ENCODE peak calls at places on chromosome 11, in seven cellular contexts. S is globus pallidus; J is naive thymus-derived CD4-positive, alpha-beta T cell; I is osteocyte; L is substantia nigra; W is stimulated activated CD4-positive, alpha-beta T cell treated with anti-CD3 and anti-CD28 coated beads, Interleukin-12 subunit alpha, Interleukin-12 subunit beta, amount 100 ng/mL, for 4 hours; R is activated T-cell treated with anti-CD3 and anti-CD28 coated beads for 48 hours. G is an unnamed sample.

GRCh38 chr11:69888671-69889076 is 69.5 kb upstream of the FGF3 start:
- DNase-seq in J (peak; percentile 66), I (no peak), S (peak; percentile 18), L (no peak), R (peak; percentile 40), W (peak; percentile 64), G (peak; percentile 48)

GRCh38 chr11:2517386-2518064 is 72.7 kb downstream of the KCNQ1 start:
- DNase-seq in S (no peak), W (no peak), J (peak; percentile 13), L (no peak), R (no peak), I (peak; percentile 74), G (no peak)

GRCh38 chr11:1919428-1920127 is at the start of gene TNNT3:
- DNase-seq in S (no peak), L (no peak), J (no peak), W (no peak), I (no peak), R (no peak), G (no peak)

GRCh38 chr11:17798716-17799115 is 64.1 kb downstream of the KCNC1 start:
- DNase-seq in I (no peak), S (no peak), R (no peak), W (no peak), J (no peak), L (no peak), G (no peak)

GRCh38 chr11:66595245-66595904 is 2.4 kb downstream of the CCS start:
- DNase-seq in S (no peak), W (no peak), L (no peak), I (no peak), R (no peak), J (no peak), G (no peak)

GRCh38 chr11:123457187-123457770 is 27.2 kb downstream of the GRAMD1B start:
- DNase-seq in I (no peak), W (no peak), J (no peak), L (no peak), S (peak; percentile 59), R (no peak), G (no peak)

GRCh38 chr11:67583319-67584204 is at the start of gene GSTP1:
- DNase-seq in L (peak; percentile 69), I (peak; percentile 97), R (peak; percentile 84), J (peak; percentile 86), S (peak; percentile 90), W (peak; percentile 84), G (peak; percentile 84)

GRCh38 chr11:119361961-119362725 is 15.6 kb upstream of the MFRP start:
- DNase-seq in W (no peak), R (no peak), L (no peak), I (no peak), J (no peak), S (no peak), G (no peak)

GRCh38 chr11:97833412-97833811 is 1187.3 kb upstream of the CNTN5 start:
- DNase-seq in S (no peak), W (no peak), R (no peak), J (no peak), I (no peak), L (no peak), G (no peak)

GRCh38 chr11:62747475-62748160 is 6.3 kb downstream of the ZBTB3 start:
- DNase-seq in S (peak; percentile 66), R (no peak), I (no peak), L (no peak), J (no peak), W (no peak), G (no peak)

GRCh38 chr11:1224109-1224485 is 1.2 kb downstream of the MUC5B start:
- DNase-seq in I (peak; percentile 80), S (no peak), R (no peak), J (no peak), W (no peak), L (no peak), G (no peak)

GRCh38 chr11:8338138-8338537 is 74.5 kb upstream of the LMO1 start:
- DNase-seq in J (peak; percentile 45), L (no peak), S (no peak), R (peak; percentile 17), W (peak; percentile 10), I (no peak), G (no peak)

GRCh38 chr11:88353835-88354496 is 16.4 kb upstream of the CTSC start:
- DNase-seq in S (no peak), L (no peak), R (no peak), J (no peak), I (no peak), W (no peak), G (no peak)

GRCh38 chr11:124882339-124883071 is 15.2 kb downstream of the ROBO4 start:
- DNase-seq in R (no peak), I (no peak), L (no peak), J (no peak), S (no peak), W (no peak), G (no peak)

GRCh38 chr11:47408598-47409439 is 429 bp downstream of the SLC39A13 start:
- DNase-seq in I (peak; percentile 89), S (no peak), L (no peak), J (no peak), W (no peak), R (no peak), G (peak; percentile 82)

GRCh38 chr11:120306519-120307242 is 18.4 kb upstream of the TLCD5 start:
- DNase-seq in W (no peak), J (no peak), R (no peak), S (no peak), L (no peak), I (no peak), G (peak; percentile 89)

GRCh38 chr11:3920148-3920852 is 64.8 kb downstream of the STIM1 start:
- DNase-seq in J (peak; percentile 62), I (no peak), W (peak; percentile 56), S (no peak), L (no peak), R (peak; percentile 61), G (peak; percentile 86)

GRCh38 chr11:35338928-35339327 is 80.4 kb downstream of the SLC1A2 start:
- DNase-seq in I (no peak), R (no peak), S (no peak), W (no peak), J (no peak), L (no peak), G (no peak)

GRCh38 chr11:92697461-92698314 is 271.8 kb upstream of the MTNR1B start:
- DNase-seq in W (no peak), L (no peak), R (no peak), I (no peak), J (no peak), S (no peak), G (no peak)

GRCh38 chr11:70205766-70206165 is 2.7 kb downstream of the FADD start:
- DNase-seq in L (no peak), W (no peak), J (no peak), R (no peak), S (no peak), I (no peak), G (no peak)

GRCh38 chr11:27084407-27084985 is 43.9 kb downstream of the BBOX1 start:
- DNase-seq in S (no peak), J (no peak), L (no peak), I (no peak), R (no peak), W (no peak), G (peak; percentile 61)

GRCh38 chr11:103228807-103229206 is 119.6 kb downstream of the DYNC2H1 start:
- DNase-seq in S (no peak), W (no peak), J (no peak), R (no peak), L (no peak), I (no peak), G (no peak)

GRCh38 chr11:115364892-115365291 is 139.3 kb downstream of the CADM1 start:
- DNase-seq in J (no peak), W (no peak), L (no peak), R (no peak), I (no peak), S (no peak), G (no peak)

GRCh38 chr11:16890442-16890841 is 123.8 kb downstream of the PLEKHA7 start:
- DNase-seq in W (no peak), L (no peak), R (no peak), S (no peak), I (no peak), J (no peak), G (no peak)

GRCh38 chr11:58622344-58622743 is at the start of gene CNTF:
- DNase-seq in W (no peak), L (no peak), I (no peak), R (no peak), J (no peak), S (no peak), G (peak; percentile 36)

GRCh38 chr11:28697920-28698827 is 590.0 kb downstream of the METTL15 start:
- DNase-seq in I (peak; percentile 84), L (no peak), R (peak; percentile 6), W (no peak), S (peak; percentile 11), J (peak; percentile 28), G (peak; percentile 20)

GRCh38 chr11:13094930-13095687 is 86.0 kb downstream of the RASSF10 start:
- DNase-seq in W (no peak), L (no peak), J (no peak), I (no peak), R (no peak), S (no peak), G (no peak)

GRCh38 chr11:118061401-118062125 is 15.3 kb upstream of the TMPRSS4 start:
- DNase-seq in W (no peak), J (no peak), I (no peak), R (no peak), L (no peak), S (no peak), G (no peak)

GRCh38 chr11:46330887-46331652 is 16.2 kb upstream of the DGKZ start:
- DNase-seq in I (no peak), L (no peak), S (no peak), R (no peak), W (no peak), J (no peak), G (no peak)

GRCh38 chr11:36098046-36098445 is 154.2 kb downstream of the LDLRAD3 start:
- DNase-seq in I (no peak), S (no peak), L (no peak), W (no peak), J (no peak), R (no peak), G (no peak)

GRCh38 chr11:69384548-69385465 is 90.9 kb downstream of the MYEOV start:
- DNase-seq in I (peak; percentile 62), W (no peak), R (no peak), J (no peak), L (no peak), S (no peak), G (no peak)

G was measured in mammary epithelial cell.